ENCODE peak calls at places on chromosomes 4 and X, in ten cellular contexts. H, P, S, K, O, C, U, T, N and I are unnamed samples.
A peak's percentile ranks its signal among the peaks of the same experiment; 100 is the strongest.

GRCh38 chr4:183600189-183600685 is 58.7 kb downstream of the RWDD4 start:
- DNase-seq in H (no peak), P (no peak), S (no peak), K (peak; percentile 18), O (no peak), C (no peak), U (no peak), T (no peak), N (no peak), I (peak; percentile 20)

GRCh38 chr4:89491731-89492235 is 184.2 kb upstream of the GPRIN3 start:
- DNase-seq in H (no peak), P (no peak), S (no peak), K (no peak), O (no peak), C (no peak), U (no peak), T (no peak), N (peak; percentile 16), I (no peak)

GRCh38 chrX:31209005-31209612 is 137.3 kb upstream of the FTHL17 start:
- DNase-seq in H (no peak), P (no peak), S (no peak), K (no peak), O (no peak), C (no peak), U (no peak), T (peak; percentile 15), N (peak; percentile 33), I (no peak)

GRCh38 chr4:37673523-37674192 is 12.5 kb downstream of the RELL1 start:
- DNase-seq in H (no peak), P (no peak), S (no peak), K (no peak), O (no peak), C (no peak), U (no peak), T (no peak), N (no peak), I (no peak)

GRCh38 chr4:1336079-1336478 is 10.9 kb upstream of the UVSSA start:
- DNase-seq in H (no peak), P (no peak), S (no peak), K (peak; percentile 52), O (no peak), C (no peak), U (peak; percentile 35), T (no peak), N (peak; percentile 20), I (peak; percentile 83)

GRCh38 chrX:13419276-13419675 is 99.4 kb upstream of the ATXN3L start:
- DNase-seq in H (no peak), P (no peak), S (no peak), K (no peak), O (no peak), C (no peak), U (no peak), T (no peak), N (no peak), I (no peak)

GRCh38 chr4:113699772-113700171 is 61.8 kb downstream of the CAMK2D start:
- DNase-seq in H (no peak), P (no peak), S (no peak), K (no peak), O (no peak), C (no peak), U (no peak), T (no peak), N (peak; percentile 62), I (peak; percentile 61)

GRCh38 chr4:39713691-39714090 is 15.8 kb downstream of the UBE2K start:
- DNase-seq in H (no peak), P (no peak), S (no peak), K (peak; percentile 69), O (no peak), C (no peak), U (no peak), T (no peak), N (no peak), I (peak; percentile 61)

GRCh38 chr4:74267998-74268606 is 40.2 kb upstream of the EPGN start:
- DNase-seq in H (no peak), P (no peak), S (no peak), K (peak; percentile 76), O (no peak), C (peak; percentile 3), U (no peak), T (no peak), N (peak; percentile 86), I (peak; percentile 47)

GRCh38 chrX:113828470-113828869 is 755.4 kb upstream of the HTR2C start:
- DNase-seq in H (no peak), P (no peak), S (no peak), K (no peak), O (no peak), C (no peak), U (no peak), T (no peak), N (no peak), I (no peak)

GRCh38 chr4:48778431-48779094 is 1.5 kb downstream of the FRYL start:
- DNase-seq in H (no peak), P (no peak), S (no peak), K (peak; percentile 64), O (no peak), C (peak; percentile 55), U (no peak), T (no peak), N (peak; percentile 66), I (peak; percentile 52)

GRCh38 chr4:1684756-1685603 is 867 bp upstream of the FAM53A start:
- DNase-seq in H (no peak), P (no peak), S (no peak), K (no peak), O (no peak), C (no peak), U (no peak), T (no peak), N (no peak), I (no peak)

GRCh38 chrX:136273986-136274385 is 22.8 kb upstream of the MAP7D3 start:
- DNase-seq in H (no peak), P (no peak), S (no peak), K (no peak), O (no peak), C (no peak), U (no peak), T (no peak), N (no peak), I (no peak)

GRCh38 chrX:38304010-38304409 is 23.3 kb downstream of the RPGR start:
- DNase-seq in H (no peak), P (no peak), S (no peak), K (peak; percentile 46), O (no peak), C (no peak), U (no peak), T (no peak), N (no peak), I (no peak)

GRCh38 chr4:75249739-75250138 is 264.5 kb downstream of the RCHY1 start:
- DNase-seq in H (no peak), P (no peak), S (no peak), K (no peak), O (no peak), C (no peak), U (no peak), T (no peak), N (no peak), I (no peak)

GRCh38 chr4:2768921-2769336 is 12.8 kb upstream of the TNIP2 start:
- DNase-seq in H (no peak), P (no peak), S (no peak), K (peak; percentile 29), O (no peak), C (no peak), U (no peak), T (no peak), N (no peak), I (no peak)

GRCh38 chr4:133152330-133152791 is 3.3 kb downstream of the PCDH10 start:
- DNase-seq in H (no peak), P (no peak), S (no peak), K (peak; percentile 28), O (no peak), C (peak; percentile 34), U (no peak), T (no peak), N (peak; percentile 60), I (peak; percentile 22)

GRCh38 chr4:31585503-31585902 is 865.3 kb downstream of the PCDH7 start:
- DNase-seq in H (no peak), P (no peak), S (no peak), K (no peak), O (no peak), C (no peak), U (no peak), T (no peak), N (no peak), I (no peak)